ENCODE peak calls at places on chromosomes 16 and 17, in five cellular contexts. L, U, Y, I and Q are unnamed samples.

GRCh38 chr17:64788286-64789060 is 126.4 kb upstream of the SMURF2 start:
- DNase-seq in L (no peak), U (no peak), Y (no peak), I (no peak), Q (no peak)

GRCh38 chr17:37833237-37833859 is 88.5 kb upstream of the HNF1B start:
- DNase-seq in L (no peak), U (peak), Y (no peak), I (peak), Q (no peak)

GRCh38 chr17:73357318-73357717 is 45.5 kb upstream of the CDC42EP4 start:
- DNase-seq in L (no peak), U (no peak), Y (no peak), I (no peak), Q (no peak)

GRCh38 chr17:41518789-41519449 is at the start of gene KRT15:
- DNase-seq in L (no peak), U (no peak), Y (no peak), I (no peak), Q (no peak)

GRCh38 chr16:28279006-28279405 is 13.3 kb upstream of the SBK1 start:
- DNase-seq in L (no peak), U (no peak), Y (no peak), I (no peak), Q (no peak)

GRCh38 chr17:40364121-40364861 is at the start of gene GJD3:
- DNase-seq in L (no peak), U (no peak), Y (no peak), I (no peak), Q (no peak)

GRCh38 chr16:79768594-79768993 is 168.1 kb upstream of the MAF start:
- DNase-seq in L (no peak), U (no peak), Y (no peak), I (peak), Q (no peak)

GRCh38 chr17:28745052-28745776 is 1.4 kb downstream of the TRAF4 start:
- DNase-seq in L (peak), U (peak), Y (peak), I (peak), Q (peak)

GRCh38 chr17:48499743-48500434 is 30.9 kb downstream of the HOXB1 start:
- DNase-seq in L (no peak), U (no peak), Y (no peak), I (no peak), Q (no peak)

GRCh38 chr16:89581045-89581695 is 5.6 kb downstream of the CPNE7 start:
- DNase-seq in L (no peak), U (no peak), Y (no peak), I (no peak), Q (no peak)

GRCh38 chr17:5418858-5419355 is 555 bp downstream of the NUP88 start:
- DNase-seq in L (peak), U (peak), Y (no peak), I (peak), Q (no peak)
- TF ChIP-seq POLR2A in L (no peak), U (no peak), Y (no peak), I (no peak), Q (no peak)

DNA sequence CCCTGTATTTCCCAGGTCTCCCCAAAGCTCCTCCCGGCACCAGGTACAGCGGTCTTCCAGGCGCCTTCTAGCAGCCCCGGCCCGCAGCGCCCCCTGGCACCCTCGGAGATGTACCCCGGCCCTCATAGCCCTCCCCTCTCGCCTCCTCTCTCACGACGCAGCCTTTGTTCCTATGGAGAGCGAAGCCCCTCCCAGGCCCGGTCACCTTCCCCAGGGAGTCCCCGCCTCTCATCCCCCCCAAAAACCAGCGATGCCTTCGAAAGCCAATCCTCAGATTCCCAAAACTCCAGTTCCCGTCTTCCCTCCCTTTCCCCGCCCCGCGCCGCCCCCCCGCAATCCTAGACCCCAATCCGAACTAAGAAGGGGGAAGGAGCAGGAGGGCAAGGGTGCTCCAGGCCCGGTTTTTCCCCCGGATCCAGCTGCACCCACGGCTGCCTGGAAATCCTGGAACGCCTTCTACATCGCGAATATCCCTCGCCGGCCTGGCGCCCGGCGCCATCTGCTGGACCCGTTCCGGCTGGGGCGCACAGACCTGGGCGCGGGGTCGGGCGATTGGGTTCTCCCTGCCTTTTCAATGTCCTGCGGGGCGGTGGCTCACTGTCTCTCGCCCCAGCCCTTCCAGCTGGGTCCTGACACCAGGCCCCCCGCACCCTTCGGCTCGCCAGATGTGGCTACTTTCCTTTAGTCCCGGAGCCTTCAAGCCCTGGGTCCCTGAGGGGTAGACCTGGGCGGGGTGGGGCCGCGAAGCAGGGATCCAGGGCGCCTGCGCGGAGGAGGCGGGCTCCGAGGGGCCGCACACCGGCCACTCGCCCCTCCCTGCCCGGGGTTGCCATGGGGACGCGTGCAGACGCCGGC is at the start of gene DNAH2:
- DNase-seq in L (peak), U (peak), Y (peak), I (peak), Q (peak)
- TF ChIP-seq EP300 in L (no peak), U (no peak), Y (no peak), I (no peak), Q (peak)

GRCh38 chr17:409848-410673 is 57.5 kb upstream of the RPH3AL start:
- DNase-seq in L (peak), U (peak), Y (peak), I (peak), Q (peak)
- TF ChIP-seq POLR2A in L (no peak), U (peak), Y (no peak), I (peak), Q (peak)

DNA sequence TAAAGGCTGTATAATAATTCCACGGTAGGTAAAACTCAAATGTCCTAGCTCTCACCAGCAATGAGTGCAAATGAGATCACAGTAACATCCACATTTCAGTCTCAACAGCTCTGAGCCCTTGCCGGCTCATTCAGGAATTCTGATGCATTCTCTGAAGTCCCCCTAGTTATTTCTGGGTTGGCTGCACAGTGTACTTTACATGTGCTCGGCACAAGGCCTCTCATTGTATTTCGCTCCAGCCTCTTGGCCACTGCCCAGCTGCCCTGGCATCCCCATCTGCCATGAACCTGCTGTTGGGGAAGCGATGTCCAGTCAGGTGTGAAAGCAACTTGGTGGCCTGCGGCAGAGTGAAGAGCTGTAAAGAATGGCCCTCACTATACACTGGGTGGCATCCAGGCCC is 14.3 kb downstream of the PRCD start:
- DNase-seq in L (peak), U (no peak), Y (no peak), I (no peak), Q (no peak)
- TF ChIP-seq EP300 in L (no peak), U (no peak), Y (no peak), I (no peak), Q (peak)

GRCh38 chr17:35560703-35561102 is at the start of gene SLFN14:
- DNase-seq in L (no peak), U (peak), Y (no peak), I (no peak), Q (no peak)
- TF ChIP-seq POLR2A in L (no peak), U (peak), Y (no peak), I (no peak), Q (no peak)

GRCh38 chr16:86396918-86397317 is 113.4 kb upstream of the FOXF1 start:
- DNase-seq in L (no peak), U (no peak), Y (no peak), I (peak), Q (no peak)
- TF ChIP-seq EP300 in L (no peak), U (no peak), Y (no peak), I (no peak), Q (no peak)

DNA sequence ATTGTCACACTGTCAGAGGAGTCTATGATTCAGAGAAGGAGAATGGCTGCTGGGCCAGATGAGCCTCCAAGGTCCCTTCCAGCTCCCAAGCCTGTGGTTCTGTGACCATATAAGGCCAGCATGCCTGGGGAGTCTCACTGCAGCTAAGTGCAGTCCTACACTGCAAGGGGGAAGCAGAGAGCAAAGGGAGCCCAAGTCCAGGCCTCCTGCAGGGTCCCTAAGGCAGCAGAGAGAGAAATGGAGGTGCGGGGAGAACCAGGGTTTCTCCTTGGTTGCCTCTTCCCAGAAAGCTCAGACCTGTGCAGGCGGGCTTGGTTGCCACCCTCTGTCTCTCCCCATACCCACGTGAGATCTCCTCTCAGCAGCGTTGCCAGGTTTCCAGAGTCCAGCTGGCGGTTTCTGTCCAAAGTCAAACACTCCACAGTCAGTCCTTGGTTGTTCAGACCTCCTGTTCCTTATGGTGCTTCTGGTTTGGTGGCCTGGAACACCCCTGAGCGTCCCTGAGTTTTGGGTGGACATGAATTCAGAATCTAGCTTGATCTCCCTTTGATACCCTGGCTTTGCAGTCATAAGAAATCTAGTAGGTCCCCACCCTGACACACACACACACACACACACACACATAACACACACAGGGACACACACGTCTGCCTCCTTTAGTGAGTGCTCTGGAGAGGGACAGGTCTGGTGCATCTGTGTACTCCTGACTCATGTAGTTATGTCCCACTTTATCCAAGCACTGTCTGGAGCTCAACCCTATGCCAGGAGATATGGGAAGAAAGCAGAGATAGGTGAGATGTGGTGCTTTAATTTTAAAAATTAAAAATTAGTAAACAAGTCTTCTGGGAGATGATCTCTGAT is 78.8 kb downstream of the GNAO1 start:
- DNase-seq in L (no peak), U (peak), Y (no peak), I (peak), Q (no peak)
- TF ChIP-seq POLR2A in L (no peak), U (no peak), Y (no peak), I (no peak), Q (no peak)